ENCODE peak calls at places on chromosome 19, in four cellular contexts. One of them, this sample, is unnamed.

GRCh38 chr19:13537454-13537853 is 31.2 kb upstream of the CACNA1A start:
- DNase-seq in effector memory CD8-positive, alpha-beta T cell: no peak
- DNase-seq in RWPE1: no peak
- DNase-seq in EL: no peak
- DNase-seq in this sample: no peak

GRCh38 chr19:12521996-12522395 is 29.3 kb downstream of the ZNF564 start:
- DNase-seq in effector memory CD8-positive, alpha-beta T cell: no peak
- DNase-seq in RWPE1: no peak
- DNase-seq in EL: no peak
- DNase-seq in this sample: no peak

GRCh38 chr19:29965529-29965928 is 23.5 kb downstream of the URI1 start:
- DNase-seq in effector memory CD8-positive, alpha-beta T cell: no peak
- DNase-seq in RWPE1: peak
- DNase-seq in EL: peak
- DNase-seq in this sample: peak

GRCh38 chr19:57406516-57407123 is 4.3 kb upstream of the ZNF17 start:
- DNase-seq in effector memory CD8-positive, alpha-beta T cell: peak
- DNase-seq in RWPE1: peak
- DNase-seq in EL: peak
- DNase-seq in this sample: peak

GRCh38 chr19:28633223-28634030 is 579.5 kb downstream of the UQCRFS1 start:
- DNase-seq in effector memory CD8-positive, alpha-beta T cell: peak
- DNase-seq in RWPE1: no peak
- DNase-seq in EL: peak
- DNase-seq in this sample: peak

GRCh38 chr19:34588249-34588648 is 88.7 kb downstream of the SCGB2B2 start:
- DNase-seq in effector memory CD8-positive, alpha-beta T cell: no peak
- DNase-seq in RWPE1: no peak
- DNase-seq in EL: no peak
- DNase-seq in this sample: no peak

GRCh38 chr19:3335431-3336350 is 30.7 kb upstream of the NFIC start:
- DNase-seq in effector memory CD8-positive, alpha-beta T cell: no peak
- DNase-seq in RWPE1: no peak
- DNase-seq in EL: peak
- DNase-seq in this sample: peak

GRCh38 chr19:33245948-33246728 is 20.5 kb upstream of the SLC7A10 start:
- DNase-seq in effector memory CD8-positive, alpha-beta T cell: no peak
- DNase-seq in RWPE1: no peak
- DNase-seq in EL: no peak
- DNase-seq in this sample: no peak

GRCh38 chr19:40947573-40947972 is 43.5 kb upstream of the CYP2B6 start:
- DNase-seq in effector memory CD8-positive, alpha-beta T cell: no peak
- DNase-seq in RWPE1: no peak
- DNase-seq in EL: no peak
- DNase-seq in this sample: no peak

GRCh38 chr19:29524912-29525870 is 603 bp upstream of the VSTM2B start:
- DNase-seq in effector memory CD8-positive, alpha-beta T cell: no peak
- DNase-seq in RWPE1: no peak
- DNase-seq in EL: no peak
- DNase-seq in this sample: no peak

GRCh38 chr19:36331353-36332228 is 47.4 kb downstream of the ZFP14 start:
- DNase-seq in effector memory CD8-positive, alpha-beta T cell: peak
- DNase-seq in RWPE1: peak
- DNase-seq in EL: peak
- DNase-seq in this sample: peak

GRCh38 chr19:18659281-18660050 is 22.6 kb downstream of the KLHL26 start:
- DNase-seq in effector memory CD8-positive, alpha-beta T cell: no peak
- DNase-seq in RWPE1: no peak
- DNase-seq in EL: no peak
- DNase-seq in this sample: no peak

GRCh38 chr19:50371914-50372475 is 4.3 kb upstream of the NR1H2 start:
- DNase-seq in effector memory CD8-positive, alpha-beta T cell: no peak
- DNase-seq in RWPE1: no peak
- DNase-seq in EL: no peak
- DNase-seq in this sample: no peak

GRCh38 chr19:48444129-48444932 is 1.5 kb upstream of the GRWD1 start:
- DNase-seq in effector memory CD8-positive, alpha-beta T cell: no peak
- DNase-seq in RWPE1: no peak
- DNase-seq in EL: no peak
- DNase-seq in this sample: no peak

GRCh38 chr19:51366050-51366998 is at the start of gene ETFB:
- DNase-seq in effector memory CD8-positive, alpha-beta T cell: peak
- DNase-seq in RWPE1: peak
- DNase-seq in EL: peak
- DNase-seq in this sample: peak

GRCh38 chr19:31338069-31338767 is 11.0 kb downstream of the TSHZ3 start:
- DNase-seq in effector memory CD8-positive, alpha-beta T cell: peak
- DNase-seq in RWPE1: no peak
- DNase-seq in EL: peak
- DNase-seq in this sample: peak

GRCh38 chr19:10478903-10479384 is 24.2 kb downstream of the KEAP1 start:
- DNase-seq in effector memory CD8-positive, alpha-beta T cell: peak
- DNase-seq in RWPE1: peak
- DNase-seq in EL: peak
- DNase-seq in this sample: peak

GRCh38 chr19:55096061-55096701 is 20.5 kb downstream of the EPS8L1 start:
- DNase-seq in effector memory CD8-positive, alpha-beta T cell: no peak
- DNase-seq in RWPE1: no peak
- DNase-seq in EL: no peak
- DNase-seq in this sample: no peak

GRCh38 chr19:8259922-8260247 is 48.3 kb downstream of the CD320 start:
- DNase-seq in effector memory CD8-positive, alpha-beta T cell: no peak
- DNase-seq in RWPE1: no peak
- DNase-seq in EL: no peak
- DNase-seq in this sample: no peak

GRCh38 chr19:45918721-45919120 is 4.1 kb upstream of the NANOS2 start:
- DNase-seq in effector memory CD8-positive, alpha-beta T cell: no peak
- DNase-seq in RWPE1: no peak
- DNase-seq in EL: no peak
- DNase-seq in this sample: no peak

GRCh38 chr19:42323852-42324654 is 1.4 kb upstream of the MEGF8 start:
- DNase-seq in effector memory CD8-positive, alpha-beta T cell: peak
- DNase-seq in RWPE1: no peak
- DNase-seq in EL: peak
- DNase-seq in this sample: no peak

GRCh38 chr19:48556163-48556562 is 4.2 kb downstream of the SULT2B1 start:
- DNase-seq in effector memory CD8-positive, alpha-beta T cell: no peak
- DNase-seq in RWPE1: peak
- DNase-seq in EL: peak
- DNase-seq in this sample: peak

GRCh38 chr19:43611788-43612187 is at the start of gene SRRM5:
- DNase-seq in effector memory CD8-positive, alpha-beta T cell: no peak
- DNase-seq in RWPE1: no peak
- DNase-seq in EL: no peak
- DNase-seq in this sample: no peak

GRCh38 chr19:44005968-44006367 is 3.2 kb downstream of the ZNF230 start:
- DNase-seq in effector memory CD8-positive, alpha-beta T cell: no peak
- DNase-seq in RWPE1: no peak
- DNase-seq in EL: no peak
- DNase-seq in this sample: no peak

GRCh38 chr19:38661166-38661565 is 13.7 kb downstream of the ACTN4 start:
- DNase-seq in effector memory CD8-positive, alpha-beta T cell: no peak
- DNase-seq in RWPE1: no peak
- DNase-seq in EL: no peak
- DNase-seq in this sample: peak

GRCh38 chr19:33310606-33311325 is 8.4 kb upstream of the CEBPA start:
- DNase-seq in effector memory CD8-positive, alpha-beta T cell: no peak
- DNase-seq in RWPE1: no peak
- DNase-seq in EL: no peak
- DNase-seq in this sample: no peak

GRCh38 chr19:39031368-39032163 is 783 bp downstream of the FBXO27 start:
- DNase-seq in effector memory CD8-positive, alpha-beta T cell: peak
- DNase-seq in RWPE1: peak
- DNase-seq in EL: peak
- DNase-seq in this sample: no peak

GRCh38 chr19:40776364-40776763 is 1.0 kb downstream of the MIA start:
- DNase-seq in effector memory CD8-positive, alpha-beta T cell: no peak
- DNase-seq in RWPE1: no peak
- DNase-seq in EL: no peak
- DNase-seq in this sample: no peak

GRCh38 chr19:5285311-5285710 is 55.3 kb downstream of the PTPRS start:
- DNase-seq in effector memory CD8-positive, alpha-beta T cell: no peak
- DNase-seq in RWPE1: no peak
- DNase-seq in EL: no peak
- DNase-seq in this sample: no peak

GRCh38 chr19:57279418-57280164 is 694 bp upstream of the ZNF460 start:
- DNase-seq in effector memory CD8-positive, alpha-beta T cell: peak
- DNase-seq in RWPE1: peak
- DNase-seq in EL: peak
- DNase-seq in this sample: peak

GRCh38 chr19:1241417-1242095 is at the start of gene ATP5F1D:
- DNase-seq in effector memory CD8-positive, alpha-beta T cell: peak
- DNase-seq in RWPE1: peak
- DNase-seq in EL: peak
- DNase-seq in this sample: peak

GRCh38 chr19:34096020-34096915 is 76.0 kb upstream of the LSM14A start:
- DNase-seq in effector memory CD8-positive, alpha-beta T cell: no peak
- DNase-seq in RWPE1: peak
- DNase-seq in EL: peak
- DNase-seq in this sample: peak

GRCh38 chr19:57755031-57755430 is 8.4 kb downstream of the ZNF776 start:
- DNase-seq in effector memory CD8-positive, alpha-beta T cell: no peak
- DNase-seq in RWPE1: no peak
- DNase-seq in EL: no peak
- DNase-seq in this sample: no peak

GRCh38 chr19:4557971-4558941 is 1.2 kb downstream of the SEMA6B start:
- DNase-seq in effector memory CD8-positive, alpha-beta T cell: peak
- DNase-seq in RWPE1: no peak
- DNase-seq in EL: no peak
- DNase-seq in this sample: no peak

GRCh38 chr19:48964205-48965032 is 690 bp upstream of the FTL start:
- DNase-seq in effector memory CD8-positive, alpha-beta T cell: no peak
- DNase-seq in RWPE1: no peak
- DNase-seq in EL: no peak
- DNase-seq in this sample: peak